ENCODE peak calls at places on chromosomes 1 and 21, in four cellular contexts. A is IMR-90, I is tibial nerve, B is NB4. P is an unnamed sample.

GRCh38 chr1:88983791-88984552 is 8.5 kb downstream of the KYAT3 start:
- DNase-seq in A (peak; percentile 69), I (no peak), B (peak; percentile 77), P (peak; percentile 80)

GRCh38 chr1:12013317-12013588 is 6.0 kb upstream of the MIIP start:
- DNase-seq in A (no peak), I (no peak), B (no peak), P (no peak)

GRCh38 chr1:77348561-77348960 is 66.7 kb downstream of the AK5 start:
- DNase-seq in A (no peak), I (no peak), B (peak; percentile 7), P (no peak)

GRCh38 chr1:24742090-24742938 is 2.9 kb upstream of the CLIC4 start:
- DNase-seq in A (peak; percentile 94), I (no peak), B (peak; percentile 64), P (no peak)

GRCh38 chr1:152654110-152654509 is 9.1 kb upstream of the LCE2D start:
- DNase-seq in A (peak; percentile 33), I (peak; percentile 31), B (peak; percentile 70), P (peak; percentile 57)

GRCh38 chr1:173878251-173878650 is 10.1 kb downstream of the ZBTB37 start:
- DNase-seq in A (no peak), I (no peak), B (no peak), P (no peak)

GRCh38 chr1:165675794-165676193 is 22.6 kb downstream of the ALDH9A1 start:
- DNase-seq in A (no peak), I (no peak), B (no peak), P (no peak)

GRCh38 chr21:46208761-46209721 is 19.5 kb downstream of the LSS start:
- DNase-seq in A (no peak), I (no peak), B (no peak), P (no peak)

GRCh38 chr1:89069955-89070354 is 4.9 kb upstream of the GBP1 start:
- DNase-seq in A (no peak), I (no peak), B (no peak), P (peak; percentile 7)

GRCh38 chr21:45317401-45318145 is 29.9 kb upstream of the POFUT2 start:
- DNase-seq in A (peak; percentile 94), I (no peak), B (no peak), P (no peak)

GRCh38 chr1:53349968-53350852 is 22.3 kb upstream of the LRP8 start:
- DNase-seq in A (no peak), I (no peak), B (no peak), P (no peak)

DNA sequence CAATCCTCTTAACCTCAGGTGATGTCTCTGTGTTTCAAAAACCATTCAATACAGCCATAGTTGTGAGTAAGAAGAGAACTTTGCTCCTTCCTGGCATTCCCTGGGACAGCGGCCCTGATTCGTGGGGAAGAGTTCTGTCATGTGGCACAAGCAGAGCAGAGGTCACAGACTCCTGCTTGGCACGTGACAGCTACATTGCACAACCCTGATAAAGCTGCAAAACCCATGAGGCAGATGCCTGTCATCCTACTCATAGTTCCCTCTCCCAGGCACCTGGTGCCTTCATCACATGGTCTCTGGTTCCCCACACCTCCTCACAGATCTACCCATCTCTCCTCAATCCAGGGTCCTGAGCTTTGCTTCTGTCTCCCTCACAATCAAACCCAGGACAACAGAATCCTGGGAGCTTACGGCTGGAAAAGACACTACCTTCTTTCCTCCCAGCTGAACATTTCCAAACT is 70.8 kb downstream of the PLPP3 start:
- DNase-seq in A (peak; percentile 53), I (peak; percentile 79), B (peak; percentile 26), P (no peak)
- TF ChIP-seq POLR2A in A (no peak), I (no peak), B (no peak), P (no peak)

GRCh38 chr1:199735660-199736059 is 291.9 kb upstream of the NR5A2 start:
- DNase-seq in A (no peak), I (no peak), B (no peak), P (no peak)
- TF ChIP-seq POLR2A in A (no peak), I (no peak), B (no peak), P (no peak)

DNA sequence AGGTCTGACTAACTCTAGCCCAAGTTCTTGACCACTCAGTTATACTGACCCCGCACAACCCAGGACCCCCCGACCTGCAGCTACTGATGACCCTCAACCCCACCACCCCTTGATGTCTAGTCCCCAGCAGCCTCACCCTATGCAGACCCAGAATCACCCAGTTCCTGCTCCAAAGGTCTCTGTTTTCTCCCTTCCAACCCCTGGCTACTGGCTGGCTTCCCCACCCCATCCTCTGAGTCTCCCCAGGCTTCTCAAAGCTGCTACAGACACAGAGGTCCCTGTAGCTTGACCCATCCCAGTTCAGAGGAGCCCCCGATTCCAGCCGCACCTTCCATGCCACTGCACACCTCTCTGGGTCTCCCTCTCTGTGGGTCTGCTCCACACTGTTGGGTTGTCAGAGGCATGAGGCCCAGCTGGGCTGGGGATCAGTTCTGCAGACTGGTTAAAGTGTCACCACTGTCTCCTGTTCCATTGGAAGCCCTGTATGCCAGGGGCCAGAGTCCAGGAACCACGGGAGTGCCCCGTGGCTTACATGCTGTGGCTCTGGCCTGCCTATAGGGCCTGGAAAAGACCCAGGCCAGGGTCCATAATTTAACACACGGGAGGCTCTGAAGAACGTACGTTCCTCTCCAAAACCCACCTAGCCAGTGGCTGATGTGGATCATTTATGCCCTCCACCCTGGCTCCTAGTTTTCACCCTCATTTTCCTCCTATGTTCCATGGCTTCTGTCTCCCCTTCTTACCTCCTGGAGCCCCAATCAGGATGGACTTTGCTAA is 497 bp downstream of the PKLR start:
- DNase-seq in A (no peak), I (no peak), B (no peak), P (no peak)
- TF ChIP-seq POLR2A in A (no peak), I (no peak), B (no peak), P (no peak)

GRCh38 chr1:8878448-8879347 is at the start of gene ENO1:
- DNase-seq in A (peak; percentile 97), I (peak; percentile 98), B (peak; percentile 97), P (peak; percentile 96)
- TF ChIP-seq POLR2A in A (peak; percentile 97), I (peak; percentile 95), B (peak; percentile 85), P (peak; percentile 90)

GRCh38 chr1:225911207-225912130 is 12.6 kb downstream of the PYCR2 start:
- DNase-seq in A (peak; percentile 17), I (peak; percentile 49), B (no peak), P (peak; percentile 85)

GRCh38 chr1:225907341-225907740 is 16.7 kb downstream of the PYCR2 start:
- DNase-seq in A (no peak), I (no peak), B (no peak), P (no peak)

GRCh38 chr1:225908773-225909172 is 15.3 kb downstream of the PYCR2 start:
- DNase-seq in A (no peak), I (no peak), B (no peak), P (no peak)

GRCh38 chr1:225908013-225908640 is 15.9 kb downstream of the PYCR2 start:
- DNase-seq in A (no peak), I (no peak), B (no peak), P (no peak)

GRCh38 chr1:225909477-225909876 is 14.6 kb downstream of the PYCR2 start:
- DNase-seq in A (no peak), I (no peak), B (no peak), P (no peak)
- TF ChIP-seq POLR2A in A (no peak), I (no peak), B (no peak), P (no peak)